ENCODE peak calls at places on chromosomes 5 and 9, in ten cellular contexts. One of them, this sample, is unnamed.

GRCh38 chr9:93116049-93116961 is 17.7 kb downstream of the NINJ1 start:
- DNase-seq in ovary: peak; percentile 82
- DNase-seq in pancreas: peak; percentile 10
- DNase-seq in fibroblast of lung: peak; percentile 40
- DNase-seq in upper lobe of right lung: peak; percentile 88
- DNase-seq in hepatocyte: peak; percentile 70
- DNase-seq in A549: peak; percentile 57
- DNase-seq in endothelial cell of umbilical vein: no peak
- DNase-seq in IMR-90: peak; percentile 72
- DNase-seq in tibial nerve: no peak
- DNase-seq in this sample: peak; percentile 9

GRCh38 chr5:174501461-174502069 is 222.8 kb upstream of the MSX2 start:
- DNase-seq in ovary: no peak
- DNase-seq in pancreas: no peak
- DNase-seq in fibroblast of lung: peak; percentile 82
- DNase-seq in upper lobe of right lung: no peak
- DNase-seq in hepatocyte: no peak
- DNase-seq in A549: no peak
- DNase-seq in endothelial cell of umbilical vein: no peak
- DNase-seq in IMR-90: peak; percentile 57
- DNase-seq in tibial nerve: no peak
- DNase-seq in this sample: no peak

GRCh38 chr5:134524219-134524825 is 1.1 kb upstream of the JADE2 start:
- DNase-seq in ovary: peak; percentile 91
- DNase-seq in pancreas: peak; percentile 89
- DNase-seq in fibroblast of lung: peak; percentile 78
- DNase-seq in upper lobe of right lung: peak; percentile 94
- DNase-seq in hepatocyte: peak; percentile 90
- DNase-seq in A549: peak; percentile 88
- DNase-seq in endothelial cell of umbilical vein: peak; percentile 52
- DNase-seq in IMR-90: peak; percentile 63
- DNase-seq in tibial nerve: peak; percentile 78
- DNase-seq in this sample: peak; percentile 85

GRCh38 chr5:77518304-77518703 is 26.2 kb upstream of the WDR41 start:
- DNase-seq in ovary: no peak
- DNase-seq in pancreas: no peak
- DNase-seq in fibroblast of lung: peak; percentile 6
- DNase-seq in upper lobe of right lung: no peak
- DNase-seq in hepatocyte: no peak
- DNase-seq in A549: peak; percentile 51
- DNase-seq in endothelial cell of umbilical vein: peak; percentile 2
- DNase-seq in IMR-90: peak; percentile 2
- DNase-seq in tibial nerve: no peak
- DNase-seq in this sample: no peak

GRCh38 chr5:98433673-98434072 is 339.8 kb upstream of the RGMB start:
- DNase-seq in ovary: no peak
- DNase-seq in pancreas: no peak
- DNase-seq in fibroblast of lung: peak; percentile 23
- DNase-seq in upper lobe of right lung: no peak
- DNase-seq in hepatocyte: no peak
- DNase-seq in A549: no peak
- DNase-seq in endothelial cell of umbilical vein: no peak
- DNase-seq in IMR-90: peak; percentile 62
- DNase-seq in tibial nerve: no peak
- DNase-seq in this sample: no peak

GRCh38 chr5:34039398-34040157 is 3.4 kb downstream of the C1QTNF3 start:
- DNase-seq in ovary: no peak
- DNase-seq in pancreas: no peak
- DNase-seq in fibroblast of lung: no peak
- DNase-seq in upper lobe of right lung: no peak
- DNase-seq in hepatocyte: no peak
- DNase-seq in A549: no peak
- DNase-seq in endothelial cell of umbilical vein: no peak
- DNase-seq in IMR-90: no peak
- DNase-seq in tibial nerve: no peak
- DNase-seq in this sample: no peak

GRCh38 chr5:60835554-60835953 is 8.5 kb downstream of the ELOVL7 start:
- DNase-seq in ovary: no peak
- DNase-seq in pancreas: no peak
- DNase-seq in fibroblast of lung: peak; percentile 4
- DNase-seq in upper lobe of right lung: no peak
- DNase-seq in hepatocyte: no peak
- DNase-seq in A549: no peak
- DNase-seq in endothelial cell of umbilical vein: peak; percentile 14
- DNase-seq in IMR-90: no peak
- DNase-seq in tibial nerve: no peak
- DNase-seq in this sample: no peak

GRCh38 chr9:37027582-37028424 is 6.3 kb downstream of the PAX5 start:
- DNase-seq in ovary: peak; percentile 55
- DNase-seq in pancreas: peak; percentile 98
- DNase-seq in fibroblast of lung: peak; percentile 86
- DNase-seq in upper lobe of right lung: peak; percentile 90
- DNase-seq in hepatocyte: peak; percentile 96
- DNase-seq in A549: peak; percentile 94
- DNase-seq in endothelial cell of umbilical vein: peak; percentile 93
- DNase-seq in IMR-90: peak; percentile 81
- DNase-seq in tibial nerve: peak; percentile 30
- DNase-seq in this sample: peak; percentile 98

GRCh38 chr5:134252671-134253070 is 26.8 kb upstream of the PPP2CA start:
- DNase-seq in ovary: no peak
- DNase-seq in pancreas: no peak
- DNase-seq in fibroblast of lung: peak; percentile 92
- DNase-seq in upper lobe of right lung: no peak
- DNase-seq in hepatocyte: peak; percentile 53
- DNase-seq in A549: peak; percentile 75
- DNase-seq in endothelial cell of umbilical vein: peak; percentile 10
- DNase-seq in IMR-90: peak; percentile 96
- DNase-seq in tibial nerve: no peak
- DNase-seq in this sample: no peak

GRCh38 chr5:97075649-97076048 is 66.8 kb downstream of the LIX1 start:
- DNase-seq in ovary: no peak
- DNase-seq in pancreas: no peak
- DNase-seq in fibroblast of lung: no peak
- DNase-seq in upper lobe of right lung: no peak
- DNase-seq in hepatocyte: no peak
- DNase-seq in A549: peak; percentile 2
- DNase-seq in endothelial cell of umbilical vein: no peak
- DNase-seq in IMR-90: no peak
- DNase-seq in tibial nerve: no peak
- DNase-seq in this sample: no peak

GRCh38 chr9:21906213-21906612 is 88.0 kb downstream of the CDKN2A start:
- DNase-seq in ovary: no peak
- DNase-seq in pancreas: no peak
- DNase-seq in fibroblast of lung: no peak
- DNase-seq in upper lobe of right lung: no peak
- DNase-seq in hepatocyte: no peak
- DNase-seq in A549: no peak
- DNase-seq in endothelial cell of umbilical vein: no peak
- DNase-seq in IMR-90: no peak
- DNase-seq in tibial nerve: no peak
- DNase-seq in this sample: no peak
- H3K9me3 ChIP-seq in ovary: peaks cover 5% of the 10 kb centered on the region
- H3K9me3 ChIP-seq in pancreas: no peaks in the 10 kb centered on the region
- H3K9me3 ChIP-seq in fibroblast of lung: no peaks in the 10 kb centered on the region
- H3K9me3 ChIP-seq in upper lobe of right lung: peaks cover 4% of the 10 kb centered on the region
- H3K9me3 ChIP-seq in hepatocyte: peaks cover 3% of the 10 kb centered on the region
- H3K9me3 ChIP-seq in A549: no peaks in the 10 kb centered on the region
- H3K9me3 ChIP-seq in endothelial cell of umbilical vein: no peaks in the 10 kb centered on the region
- H3K9me3 ChIP-seq in IMR-90: peaks cover 2% of the 10 kb centered on the region
- H3K9me3 ChIP-seq in tibial nerve: peaks cover 91% of the 10 kb centered on the region
- H3K9me3 ChIP-seq in this sample: peaks cover 3% of the 10 kb centered on the region

GRCh38 chr9:98117984-98118639 is 910 bp downstream of the TRIM14 start:
- DNase-seq in ovary: no peak
- DNase-seq in pancreas: peak; percentile 19
- DNase-seq in fibroblast of lung: peak; percentile 5
- DNase-seq in upper lobe of right lung: no peak
- DNase-seq in hepatocyte: peak; percentile 74
- DNase-seq in A549: peak; percentile 62
- DNase-seq in endothelial cell of umbilical vein: no peak
- DNase-seq in IMR-90: peak; percentile 28
- DNase-seq in tibial nerve: no peak
- DNase-seq in this sample: peak; percentile 84
- TF ChIP-seq CTCF in ovary: no peak
- TF ChIP-seq CTCF in pancreas: no peak
- TF ChIP-seq CTCF in fibroblast of lung: peak; percentile 33
- TF ChIP-seq CTCF in upper lobe of right lung: peak; percentile 23
- TF ChIP-seq CTCF in hepatocyte: no peak
- TF ChIP-seq CTCF in A549: peak; percentile 18
- TF ChIP-seq CTCF in endothelial cell of umbilical vein: no peak
- TF ChIP-seq CTCF in IMR-90: peak; percentile 19
- TF ChIP-seq CTCF in tibial nerve: no peak
- TF ChIP-seq CTCF in this sample: no peak

GRCh38 chr9:89744730-89745129 is 139.9 kb downstream of the GADD45G start:
- DNase-seq in ovary: no peak
- DNase-seq in pancreas: no peak
- DNase-seq in fibroblast of lung: no peak
- DNase-seq in upper lobe of right lung: no peak
- DNase-seq in hepatocyte: no peak
- DNase-seq in A549: no peak
- DNase-seq in endothelial cell of umbilical vein: no peak
- DNase-seq in IMR-90: no peak
- DNase-seq in tibial nerve: no peak
- DNase-seq in this sample: no peak

GRCh38 chr9:89742660-89743059 is 137.8 kb downstream of the GADD45G start:
- DNase-seq in ovary: no peak
- DNase-seq in pancreas: no peak
- DNase-seq in fibroblast of lung: no peak
- DNase-seq in upper lobe of right lung: no peak
- DNase-seq in hepatocyte: no peak
- DNase-seq in A549: no peak
- DNase-seq in endothelial cell of umbilical vein: no peak
- DNase-seq in IMR-90: no peak
- DNase-seq in tibial nerve: no peak
- DNase-seq in this sample: no peak

GRCh38 chr9:89744255-89744648 is 139.4 kb downstream of the GADD45G start:
- DNase-seq in ovary: no peak
- DNase-seq in pancreas: no peak
- DNase-seq in fibroblast of lung: no peak
- DNase-seq in upper lobe of right lung: no peak
- DNase-seq in hepatocyte: no peak
- DNase-seq in A549: no peak
- DNase-seq in endothelial cell of umbilical vein: no peak
- DNase-seq in IMR-90: no peak
- DNase-seq in tibial nerve: no peak
- DNase-seq in this sample: no peak

GRCh38 chr9:89743576-89744254 is 138.9 kb downstream of the GADD45G start:
- DNase-seq in ovary: no peak
- DNase-seq in pancreas: no peak
- DNase-seq in fibroblast of lung: no peak
- DNase-seq in upper lobe of right lung: no peak
- DNase-seq in hepatocyte: no peak
- DNase-seq in A549: no peak
- DNase-seq in endothelial cell of umbilical vein: no peak
- DNase-seq in IMR-90: no peak
- DNase-seq in tibial nerve: no peak
- DNase-seq in this sample: peak; percentile 10

DNA sequence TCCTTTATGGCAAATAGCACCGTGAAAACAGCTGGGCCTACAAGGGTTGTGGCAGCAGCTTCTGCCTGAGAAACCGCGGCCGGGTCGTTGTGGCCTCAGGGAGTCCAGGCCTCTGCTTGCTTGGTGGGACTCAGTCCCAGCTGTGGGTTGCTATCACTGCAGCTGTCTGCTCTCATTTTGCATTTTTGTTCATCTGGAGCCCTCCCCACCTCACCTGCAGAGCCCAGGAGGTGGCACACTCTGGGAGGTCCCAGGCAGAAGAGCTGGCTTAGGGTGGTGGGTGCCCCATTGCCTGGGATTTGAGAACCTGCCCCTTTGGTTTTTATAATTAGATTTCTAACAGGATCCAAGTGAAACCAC is 138.4 kb downstream of the GADD45G start:
- DNase-seq in ovary: no peak
- DNase-seq in pancreas: no peak
- DNase-seq in fibroblast of lung: no peak
- DNase-seq in upper lobe of right lung: no peak
- DNase-seq in hepatocyte: no peak
- DNase-seq in A549: no peak
- DNase-seq in endothelial cell of umbilical vein: no peak
- DNase-seq in IMR-90: no peak
- DNase-seq in tibial nerve: no peak
- DNase-seq in this sample: no peak
- H3K4me1 ChIP-seq in ovary: no peaks in the 10 kb centered on the region
- H3K4me1 ChIP-seq in pancreas: peaks cover 8% of the 10 kb centered on the region
- H3K4me1 ChIP-seq in fibroblast of lung: no peaks in the 10 kb centered on the region
- H3K4me1 ChIP-seq in upper lobe of right lung: peaks cover 7% of the 10 kb centered on the region
- H3K4me1 ChIP-seq in hepatocyte: peaks cover 49% of the 10 kb centered on the region
- H3K4me1 ChIP-seq in A549: no peaks in the 10 kb centered on the region
- H3K4me1 ChIP-seq in endothelial cell of umbilical vein: no peaks in the 10 kb centered on the region
- H3K4me1 ChIP-seq in IMR-90: no peaks in the 10 kb centered on the region
- H3K4me1 ChIP-seq in tibial nerve: no peaks in the 10 kb centered on the region
- H3K4me1 ChIP-seq in this sample: no peaks in the 10 kb centered on the region

GRCh38 chr9:75138260-75139040 is 50.1 kb downstream of the OSTF1 start:
- DNase-seq in ovary: no peak
- DNase-seq in pancreas: no peak
- DNase-seq in fibroblast of lung: no peak
- DNase-seq in upper lobe of right lung: no peak
- DNase-seq in hepatocyte: no peak
- DNase-seq in A549: no peak
- DNase-seq in endothelial cell of umbilical vein: no peak
- DNase-seq in IMR-90: no peak
- DNase-seq in tibial nerve: no peak
- DNase-seq in this sample: no peak

GRCh38 chr9:75140261-75140660 is 51.9 kb downstream of the OSTF1 start:
- DNase-seq in ovary: no peak
- DNase-seq in pancreas: no peak
- DNase-seq in fibroblast of lung: no peak
- DNase-seq in upper lobe of right lung: no peak
- DNase-seq in hepatocyte: no peak
- DNase-seq in A549: no peak
- DNase-seq in endothelial cell of umbilical vein: no peak
- DNase-seq in IMR-90: no peak
- DNase-seq in tibial nerve: no peak
- DNase-seq in this sample: no peak

GRCh38 chr9:75139201-75139600 is 50.9 kb downstream of the OSTF1 start:
- DNase-seq in ovary: no peak
- DNase-seq in pancreas: no peak
- DNase-seq in fibroblast of lung: no peak
- DNase-seq in upper lobe of right lung: no peak
- DNase-seq in hepatocyte: no peak
- DNase-seq in A549: no peak
- DNase-seq in endothelial cell of umbilical vein: no peak
- DNase-seq in IMR-90: no peak
- DNase-seq in tibial nerve: no peak
- DNase-seq in this sample: no peak

GRCh38 chr9:75146229-75146628 is 57.9 kb downstream of the OSTF1 start:
- DNase-seq in ovary: no peak
- DNase-seq in pancreas: no peak
- DNase-seq in fibroblast of lung: peak; percentile 64
- DNase-seq in upper lobe of right lung: no peak
- DNase-seq in hepatocyte: no peak
- DNase-seq in A549: no peak
- DNase-seq in endothelial cell of umbilical vein: no peak
- DNase-seq in IMR-90: peak; percentile 75
- DNase-seq in tibial nerve: no peak
- DNase-seq in this sample: no peak

DNA sequence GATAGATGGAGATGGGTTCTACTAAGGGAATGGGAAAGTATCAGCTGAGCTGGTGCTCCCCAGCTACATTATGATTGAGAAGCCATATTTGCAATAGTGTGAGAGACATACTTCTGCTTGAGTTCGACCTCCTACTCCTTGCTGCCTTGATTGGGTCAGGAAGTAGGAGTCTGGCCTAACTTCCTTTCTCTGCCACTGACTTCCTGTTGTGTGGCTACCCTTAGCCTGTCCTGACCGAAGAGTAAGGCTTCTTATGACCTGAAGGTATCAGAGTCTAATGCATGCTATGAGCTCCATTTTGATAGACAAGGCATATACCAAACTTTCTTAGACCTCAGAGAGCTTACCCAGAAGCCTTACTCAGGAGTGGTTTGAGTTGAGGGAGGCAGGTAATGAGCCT is 53.9 kb downstream of the OSTF1 start:
- DNase-seq in ovary: no peak
- DNase-seq in pancreas: no peak
- DNase-seq in fibroblast of lung: no peak
- DNase-seq in upper lobe of right lung: no peak
- DNase-seq in hepatocyte: no peak
- DNase-seq in A549: no peak
- DNase-seq in endothelial cell of umbilical vein: peak; percentile 17
- DNase-seq in IMR-90: no peak
- DNase-seq in tibial nerve: no peak
- DNase-seq in this sample: no peak
- H3K9me3 ChIP-seq in ovary: no peaks in the 10 kb centered on the region
- H3K9me3 ChIP-seq in pancreas: no peaks in the 10 kb centered on the region
- H3K9me3 ChIP-seq in fibroblast of lung: no peaks in the 10 kb centered on the region
- H3K9me3 ChIP-seq in upper lobe of right lung: no peaks in the 10 kb centered on the region
- H3K9me3 ChIP-seq in hepatocyte: no peaks in the 10 kb centered on the region
- H3K9me3 ChIP-seq in A549: no peaks in the 10 kb centered on the region
- H3K9me3 ChIP-seq in endothelial cell of umbilical vein: no peaks in the 10 kb centered on the region
- H3K9me3 ChIP-seq in IMR-90: no peaks in the 10 kb centered on the region
- H3K9me3 ChIP-seq in tibial nerve: peaks cover 9% of the 10 kb centered on the region
- H3K9me3 ChIP-seq in this sample: no peaks in the 10 kb centered on the region

This sample was measured in Caco-2.